ENCODE peak calls at places on chromosomes 16 and 17, in ten cellular contexts. R is GM03348; T is small intestine; C is NCI-H748 treated with DMSO at 0.1 percent for 48 hours; S is islet precursor cell; K is stimulated activated CD8-positive, alpha-beta memory T cell treated with anti-CD3 and anti-CD28 coated beads, Interleukin-4, amount 100 ng/mL, for 48 hours; O is kidney; L is fibroblast of mammary gland; E is WERI-Rb-1; U is posterior cingulate gyrus. W is an unnamed sample.

GRCh38 chr17:77882481-77883212 is 75.9 kb upstream of the TNRC6C start:
- DNase-seq in R (peak; percentile 56), T (peak; percentile 49), C (no peak), S (no peak), K (peak; percentile 80), O (peak; percentile 82), L (peak; percentile 88), E (peak; percentile 9), U (peak; percentile 69), W (no peak)

GRCh38 chr16:2692948-2693651 is 10.8 kb downstream of the KCTD5 start:
- DNase-seq in R (no peak), T (no peak), C (no peak), S (no peak), K (no peak), O (peak; percentile 92), L (peak; percentile 31), E (no peak), U (peak; percentile 86), W (no peak)

GRCh38 chr16:12290165-12290564 is 313.6 kb downstream of the SNX29 start:
- DNase-seq in R (no peak), T (no peak), C (no peak), S (no peak), K (no peak), O (no peak), L (no peak), E (no peak), U (no peak), W (no peak)

GRCh38 chr17:64630309-64631223 is 31.5 kb downstream of the SMURF2 start:
- DNase-seq in R (no peak), T (no peak), C (no peak), S (no peak), K (no peak), O (no peak), L (no peak), E (no peak), U (no peak), W (no peak)

GRCh38 chr16:67395458-67396158 is 2.3 kb upstream of the TPPP3 start:
- DNase-seq in R (no peak), T (no peak), C (peak; percentile 69), S (no peak), K (no peak), O (peak; percentile 66), L (no peak), E (peak; percentile 58), U (no peak), W (no peak)

GRCh38 chr17:38877130-38877851 is 7.4 kb downstream of the LASP1 start:
- DNase-seq in R (no peak), T (no peak), C (no peak), S (no peak), K (no peak), O (no peak), L (no peak), E (no peak), U (peak; percentile 78), W (no peak)

GRCh38 chr17:42363767-42364585 is 24.3 kb downstream of the STAT3 start:
- DNase-seq in R (no peak), T (no peak), C (no peak), S (no peak), K (no peak), O (no peak), L (peak; percentile 57), E (no peak), U (no peak), W (no peak)

GRCh38 chr16:48231675-48232214 is 12.4 kb upstream of the LONP2 start:
- DNase-seq in R (peak; percentile 56), T (peak; percentile 27), C (no peak), S (peak; percentile 63), K (peak; percentile 50), O (no peak), L (peak; percentile 47), E (peak; percentile 59), U (no peak), W (no peak)

GRCh38 chr17:17921192-17922082 is 50.8 kb downstream of the TOM1L2 start:
- DNase-seq in R (peak; percentile 90), T (no peak), C (no peak), S (peak; percentile 99), K (no peak), O (no peak), L (peak; percentile 93), E (peak; percentile 67), U (no peak), W (no peak)

GRCh38 chr17:34248807-34249496 is 6.1 kb upstream of the CCL2 start:
- DNase-seq in R (no peak), T (peak; percentile 13), C (no peak), S (no peak), K (no peak), O (no peak), L (no peak), E (no peak), U (no peak), W (no peak)

W was measured in cerebellar nuclear complex.